ENCODE peak calls at places on chromosome 19, in six cellular contexts. One of them, this sample, is unnamed.

GRCh38 chr19:18379803-18380747 is 5.9 kb upstream of the GDF15 start:
- DNase-seq in mesendoderm: peak
- DNase-seq in astrocyte of the cerebellum: peak
- DNase-seq in BJ: peak
- DNase-seq in NCI-H748 treated with DMSO at 0.1 percent for 48 hours: no peak
- DNase-seq in COR-L47: no peak
- DNase-seq in this sample: no peak

GRCh38 chr19:19568802-19569756 is 31.0 kb downstream of the CILP2 start:
- DNase-seq in mesendoderm: no peak
- DNase-seq in astrocyte of the cerebellum: no peak
- DNase-seq in BJ: no peak
- DNase-seq in NCI-H748 treated with DMSO at 0.1 percent for 48 hours: no peak
- DNase-seq in COR-L47: no peak
- DNase-seq in this sample: no peak

GRCh38 chr19:4829001-4829712 is 2.4 kb downstream of the TICAM1 start:
- DNase-seq in mesendoderm: no peak
- DNase-seq in astrocyte of the cerebellum: no peak
- DNase-seq in BJ: no peak
- DNase-seq in NCI-H748 treated with DMSO at 0.1 percent for 48 hours: no peak
- DNase-seq in COR-L47: no peak
- DNase-seq in this sample: no peak

GRCh38 chr19:43675269-43675879 is 5.4 kb upstream of the PLAUR start:
- DNase-seq in mesendoderm: no peak
- DNase-seq in astrocyte of the cerebellum: no peak
- DNase-seq in BJ: no peak
- DNase-seq in NCI-H748 treated with DMSO at 0.1 percent for 48 hours: no peak
- DNase-seq in COR-L47: no peak
- DNase-seq in this sample: no peak

GRCh38 chr19:38617283-38617763 is 430 bp downstream of the MAP4K1 start:
- DNase-seq in mesendoderm: no peak
- DNase-seq in astrocyte of the cerebellum: no peak
- DNase-seq in BJ: no peak
- DNase-seq in NCI-H748 treated with DMSO at 0.1 percent for 48 hours: no peak
- DNase-seq in COR-L47: no peak
- DNase-seq in this sample: no peak

GRCh38 chr19:41376241-41376997 is at the start of gene TMEM91:
- DNase-seq in mesendoderm: peak
- DNase-seq in astrocyte of the cerebellum: no peak
- DNase-seq in BJ: no peak
- DNase-seq in NCI-H748 treated with DMSO at 0.1 percent for 48 hours: peak
- DNase-seq in COR-L47: no peak
- DNase-seq in this sample: no peak

GRCh38 chr19:46984077-46985010 is 35.3 kb upstream of the NPAS1 start:
- DNase-seq in mesendoderm: no peak
- DNase-seq in astrocyte of the cerebellum: no peak
- DNase-seq in BJ: no peak
- DNase-seq in NCI-H748 treated with DMSO at 0.1 percent for 48 hours: peak
- DNase-seq in COR-L47: peak
- DNase-seq in this sample: no peak

GRCh38 chr19:36246006-36246391 is 31.1 kb downstream of the ZNF146 start:
- DNase-seq in mesendoderm: no peak
- DNase-seq in astrocyte of the cerebellum: no peak
- DNase-seq in BJ: no peak
- DNase-seq in NCI-H748 treated with DMSO at 0.1 percent for 48 hours: no peak
- DNase-seq in COR-L47: no peak
- DNase-seq in this sample: no peak

This sample was measured in neuronal stem cell.